ENCODE peak calls at places on chromosomes 5 and 9, in seven cellular contexts. Y, D, M, C, O, S and U are unnamed samples.

GRCh38 chr5:6291961-6292360 is 86.4 kb downstream of the MED10 start:
- DNase-seq in S (no peak), O (no peak), Y (no peak), C (no peak), D (no peak), M (no peak), U (no peak)

GRCh38 chr9:123687246-123687721 is 242.6 kb downstream of the DENND1A start:
- DNase-seq in O (peak), M (no peak), C (no peak), Y (no peak), S (no peak), D (no peak), U (no peak)

GRCh38 chr5:148090780-148091221 is 27.0 kb downstream of the SPINK5 start:
- DNase-seq in O (no peak), D (no peak), S (no peak), Y (no peak), C (no peak), M (no peak), U (no peak)

GRCh38 chr5:75526065-75526464 is 14.4 kb downstream of the POLK start:
- DNase-seq in D (no peak), Y (no peak), S (no peak), O (no peak), M (no peak), C (no peak), U (no peak)

GRCh38 chr5:56989676-56990075 is 37.8 kb upstream of the MIER3 start:
- DNase-seq in C (no peak), O (no peak), Y (no peak), D (no peak), S (no peak), M (no peak), U (no peak)

GRCh38 chr9:133979921-133980863 is 11.9 kb downstream of the VAV2 start:
- DNase-seq in M (no peak), C (peak), O (no peak), D (no peak), S (no peak), Y (no peak), U (no peak)

GRCh38 chr9:99465231-99465891 is 243.3 kb downstream of the SEC61B start:
- DNase-seq in C (no peak), Y (no peak), M (no peak), O (no peak), S (no peak), D (no peak), U (no peak)

GRCh38 chr9:87322840-87323635 is 174.6 kb upstream of the DAPK1 start:
- DNase-seq in O (no peak), Y (no peak), M (no peak), C (no peak), D (no peak), S (peak), U (no peak)

GRCh38 chr9:89633920-89634319 is 29.1 kb downstream of the GADD45G start:
- DNase-seq in Y (no peak), M (no peak), D (no peak), C (no peak), S (no peak), O (no peak), U (no peak)

GRCh38 chr5:88824892-88825781 is 57.8 kb downstream of the MEF2C start:
- DNase-seq in M (no peak), D (peak), Y (no peak), C (no peak), O (no peak), S (peak), U (no peak)

GRCh38 chr5:181190711-181191525 is 14.1 kb downstream of the TRIM7 start:
- DNase-seq in Y (no peak), D (no peak), M (no peak), C (no peak), O (no peak), S (no peak), U (peak)

GRCh38 chr9:98707158-98708102 is 1.3 kb downstream of the GABBR2 start:
- DNase-seq in C (peak), D (peak), O (peak), Y (peak), S (peak), M (peak), U (peak)

GRCh38 chr5:36369092-36369737 is 67.5 kb upstream of the RANBP3L start:
- DNase-seq in S (peak), D (no peak), M (no peak), O (no peak), C (no peak), Y (no peak), U (no peak)

GRCh38 chr9:95729066-95729465 is 146.4 kb upstream of the ERCC6L2 start:
- DNase-seq in S (no peak), D (no peak), C (no peak), M (no peak), O (no peak), Y (no peak), U (no peak)

GRCh38 chr5:124504081-124504916 is 242.1 kb downstream of the ZNF608 start:
- DNase-seq in S (no peak), O (no peak), D (peak), Y (no peak), C (peak), M (no peak), U (peak)

GRCh38 chr9:93154293-93154903 is 20.3 kb upstream of the NINJ1 start:
- DNase-seq in O (peak), D (no peak), M (no peak), C (peak), Y (peak), S (no peak), U (peak)

GRCh38 chr5:57176350-57176857 is 2.5 kb downstream of the GPBP1 start:
- DNase-seq in Y (no peak), S (peak), C (peak), D (no peak), M (no peak), O (no peak), U (no peak)

GRCh38 chr9:31394040-31394473 is 990.4 kb upstream of the ACO1 start:
- DNase-seq in S (no peak), O (no peak), M (no peak), Y (no peak), D (peak), C (peak), U (peak)

GRCh38 chr9:135986605-135987004 is 25.4 kb upstream of the UBAC1 start:
- DNase-seq in M (no peak), S (no peak), Y (no peak), C (no peak), D (no peak), O (no peak), U (no peak)

GRCh38 chr5:172973127-172973916 is 10.2 kb upstream of the ATP6V0E1 start:
- DNase-seq in C (no peak), O (no peak), S (peak), M (no peak), Y (no peak), D (peak), U (no peak)

GRCh38 chr5:56876325-56876724 is 33.1 kb upstream of the SETD9 start:
- DNase-seq in S (no peak), C (no peak), Y (no peak), D (no peak), M (no peak), O (no peak), U (no peak)

GRCh38 chr5:37823433-37824152 is 16.2 kb downstream of the GDNF start:
- DNase-seq in D (no peak), C (no peak), Y (no peak), S (no peak), M (no peak), O (no peak), U (no peak)

GRCh38 chr9:6049798-6050197 is 34.4 kb upstream of the RANBP6 start:
- DNase-seq in Y (no peak), D (no peak), S (peak), O (no peak), M (no peak), C (peak), U (peak)

GRCh38 chr9:3857673-3858072 is 331.9 kb upstream of the RFX3 start:
- DNase-seq in M (no peak), C (no peak), S (peak), O (no peak), Y (no peak), D (no peak), U (no peak)

GRCh38 chr9:32968101-32969011 is 33.1 kb downstream of the APTX start:
- DNase-seq in S (peak), D (peak), Y (peak), M (no peak), O (peak), C (peak), U (peak)

GRCh38 chr9:131769361-131769760 is 29.5 kb upstream of the RAPGEF1 start:
- DNase-seq in M (no peak), C (no peak), O (no peak), S (no peak), D (no peak), Y (no peak), U (no peak)

GRCh38 chr5:74200560-74200959 is 440.0 kb downstream of the ENC1 start:
- DNase-seq in C (no peak), D (no peak), S (no peak), M (no peak), Y (no peak), O (no peak), U (no peak)

GRCh38 chr5:86971034-86971511 is 296.6 kb upstream of the RASA1 start:
- DNase-seq in M (no peak), Y (no peak), O (peak), S (peak), C (peak), D (peak), U (no peak)

GRCh38 chr5:173627860-173628392 is 11.5 kb upstream of the BOD1 start:
- DNase-seq in D (no peak), Y (peak), O (no peak), C (no peak), S (no peak), M (no peak), U (no peak)

GRCh38 chr5:68946728-68947127 is 147.1 kb upstream of the SLC30A5 start:
- DNase-seq in C (no peak), Y (no peak), M (no peak), O (no peak), S (no peak), D (no peak), U (no peak)

GRCh38 chr9:842918-843468 is 1.5 kb downstream of the DMRT1 start:
- DNase-seq in D (no peak), C (no peak), M (no peak), Y (no peak), O (no peak), S (no peak), U (no peak)

GRCh38 chr5:127615916-127616315 is 33.0 kb upstream of the CTXN3 start:
- DNase-seq in S (no peak), D (no peak), O (no peak), C (no peak), Y (no peak), M (no peak), U (no peak)

GRCh38 chr9:92228628-92229027 is 64.9 kb downstream of the IARS1 start:
- DNase-seq in O (no peak), Y (no peak), M (no peak), C (no peak), D (no peak), S (no peak), U (no peak)

GRCh38 chr5:17012289-17012688 is 76.2 kb upstream of the MYO10 start:
- DNase-seq in M (no peak), S (peak), C (no peak), O (no peak), D (peak), Y (no peak), U (no peak)

GRCh38 chr9:110921705-110922104 is 116.6 kb downstream of the LPAR1 start:
- DNase-seq in D (no peak), M (no peak), O (no peak), C (no peak), Y (no peak), S (no peak), U (no peak)

GRCh38 chr9:17531642-17532254 is 47.1 kb upstream of the SH3GL2 start:
- DNase-seq in S (peak), O (peak), C (peak), M (peak), Y (peak), D (peak), U (peak)

GRCh38 chr9:13266172-13266571 is 13.3 kb downstream of the MPDZ start:
- DNase-seq in S (peak), M (no peak), O (no peak), C (no peak), Y (no peak), D (peak), U (no peak)

GRCh38 chr5:151923865-151924264 is 786 bp downstream of the GLRA1 start:
- DNase-seq in Y (peak), C (no peak), S (no peak), O (no peak), D (no peak), M (no peak), U (peak)

GRCh38 chr5:136004436-136004835 is 24.4 kb upstream of the TGFBI start:
- DNase-seq in C (no peak), D (no peak), M (no peak), O (no peak), S (peak), Y (no peak), U (no peak)